ENCODE peak calls at places on chromosomes 13 and 19, in four cellular contexts. O is cardiac fibroblast, U is choroid plexus epithelial cell, N is chondrocyte. Z is an unnamed sample.

GRCh38 chr13:29923554-29924481 is 73.4 kb upstream of the UBL3 start:
- DNase-seq in O (peak), U (peak), N (no peak), Z (peak)

GRCh38 chr19:9565900-9566705 is 18.2 kb downstream of the ZNF121 start:
- DNase-seq in O (peak), U (peak), N (no peak), Z (no peak)

GRCh38 chr13:75985132-75985531 is 349.0 kb downstream of the LMO7 start:
- DNase-seq in O (no peak), U (no peak), N (no peak), Z (no peak)

GRCh38 chr19:46713781-46714522 is 3.0 kb downstream of the PRKD2 start:
- DNase-seq in O (peak), U (peak), N (no peak), Z (peak)

GRCh38 chr19:9037415-9038062 is 27.3 kb upstream of the MUC16 start:
- DNase-seq in O (no peak), U (no peak), N (no peak), Z (no peak)

GRCh38 chr19:52492201-52492960 is 35.1 kb upstream of the ZNF808 start:
- DNase-seq in O (no peak), U (no peak), N (no peak), Z (peak)

GRCh38 chr13:95067303-95067702 is 233.9 kb downstream of the ABCC4 start:
- DNase-seq in O (peak), U (no peak), N (no peak), Z (no peak)

GRCh38 chr13:101529419-101529818 is 76.9 kb downstream of the ITGBL1 start:
- DNase-seq in O (peak), U (peak), N (no peak), Z (no peak)

GRCh38 chr19:47075179-47075811 is 26.9 kb upstream of the TMEM160 start:
- DNase-seq in O (no peak), U (no peak), N (no peak), Z (no peak)

GRCh38 chr13:66513728-66514127 is 716.4 kb downstream of the PCDH9 start:
- DNase-seq in O (peak), U (peak), N (no peak), Z (no peak)

GRCh38 chr19:3722443-3723109 is 14.4 kb downstream of the TJP3 start:
- DNase-seq in O (no peak), U (no peak), N (no peak), Z (no peak)

GRCh38 chr19:6476155-6476895 is 5.3 kb downstream of the DENND1C start:
- DNase-seq in O (peak), U (peak), N (no peak), Z (peak)

GRCh38 chr13:35252536-35253205 is 223.8 kb downstream of the MAB21L1 start:
- DNase-seq in O (no peak), U (no peak), N (no peak), Z (no peak)

GRCh38 chr19:48683349-48683748 is 10.5 kb upstream of the NTN5 start:
- DNase-seq in O (peak), U (peak), N (no peak), Z (no peak)

GRCh38 chr19:36139473-36140288 is at the start of gene CAPNS1:
- DNase-seq in O (peak), U (peak), N (peak), Z (peak)

GRCh38 chr19:4066682-4067395 is at the start of gene ZBTB7A:
- DNase-seq in O (peak), U (peak), N (no peak), Z (peak)

GRCh38 chr19:46782355-46783019 is 5.9 kb downstream of the SLC1A5 start:
- DNase-seq in O (no peak), U (no peak), N (no peak), Z (no peak)

GRCh38 chr19:43779147-43779819 is 1.5 kb downstream of the KCNN4 start:
- DNase-seq in O (no peak), U (no peak), N (peak), Z (no peak)

GRCh38 chr13:42110410-42111155 is 62.1 kb downstream of the DGKH start:
- DNase-seq in O (peak), U (peak), N (no peak), Z (no peak)

GRCh38 chr13:95676100-95676774 is 702 bp upstream of the DNAJC3 start:
- DNase-seq in O (peak), U (peak), N (no peak), Z (no peak)

GRCh38 chr19:6530385-6531162 is at the start of gene TNFSF9:
- DNase-seq in O (peak), U (peak), N (peak), Z (peak)

GRCh38 chr19:15379996-15380647 is 535 bp upstream of the AKAP8 start:
- DNase-seq in O (peak), U (peak), N (peak), Z (peak)

GRCh38 chr13:113093580-113094409 is 11.8 kb upstream of the F7 start:
- DNase-seq in O (no peak), U (no peak), N (peak), Z (no peak)

GRCh38 chr13:40376867-40377266 is 289.6 kb downstream of the FOXO1 start:
- DNase-seq in O (no peak), U (peak), N (no peak), Z (no peak)

GRCh38 chr13:113145496-113145895 is 13.0 kb upstream of the PROZ start:
- DNase-seq in O (no peak), U (no peak), N (no peak), Z (no peak)

GRCh38 chr19:12785431-12786011 is 5.8 kb upstream of the JUNB start:
- DNase-seq in O (no peak), U (no peak), N (no peak), Z (no peak)

GRCh38 chr19:8336665-8337064 is 6.4 kb downstream of the KANK3 start:
- DNase-seq in O (no peak), U (no peak), N (no peak), Z (no peak)

GRCh38 chr13:43879323-43880181 is at the start of the genes CCDC122 and LACC1:
- DNase-seq in O (peak), U (peak), N (peak), Z (peak)

GRCh38 chr19:7522923-7523667 is 671 bp downstream of the MCOLN1 start:
- DNase-seq in O (peak), U (no peak), N (no peak), Z (no peak)

GRCh38 chr13:41075034-41075433 is 13.7 kb downstream of the WBP4 start:
- DNase-seq in O (peak), U (peak), N (no peak), Z (no peak)

GRCh38 chr13:112846411-112847115 is 122.5 kb upstream of the MCF2L start:
- DNase-seq in O (no peak), U (no peak), N (no peak), Z (no peak)

DNA sequence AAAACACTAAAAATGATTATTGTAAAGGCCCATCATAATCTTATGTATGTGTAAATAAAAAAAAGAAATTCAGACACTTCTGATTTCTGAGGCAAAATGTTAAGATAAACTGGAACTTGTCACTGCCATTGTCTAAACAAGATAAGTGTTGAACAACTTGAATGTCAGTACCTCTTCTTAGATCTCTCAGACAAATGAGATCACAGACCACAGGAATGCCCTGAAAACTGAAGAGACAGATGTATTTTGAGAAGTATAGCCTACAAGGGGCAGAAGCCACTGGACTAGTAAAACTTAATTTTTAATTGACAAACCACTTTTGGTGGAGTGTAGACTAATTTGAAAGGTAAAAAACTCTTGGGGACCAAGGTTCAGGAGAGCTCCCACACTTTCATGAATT is 375.5 kb upstream of the SLITRK5 start:
- DNase-seq in O (no peak), U (peak), N (no peak), Z (no peak)
- TF ChIP-seq CTCF in O (no peak), U (no peak), N (no peak), Z (no peak)

DNA sequence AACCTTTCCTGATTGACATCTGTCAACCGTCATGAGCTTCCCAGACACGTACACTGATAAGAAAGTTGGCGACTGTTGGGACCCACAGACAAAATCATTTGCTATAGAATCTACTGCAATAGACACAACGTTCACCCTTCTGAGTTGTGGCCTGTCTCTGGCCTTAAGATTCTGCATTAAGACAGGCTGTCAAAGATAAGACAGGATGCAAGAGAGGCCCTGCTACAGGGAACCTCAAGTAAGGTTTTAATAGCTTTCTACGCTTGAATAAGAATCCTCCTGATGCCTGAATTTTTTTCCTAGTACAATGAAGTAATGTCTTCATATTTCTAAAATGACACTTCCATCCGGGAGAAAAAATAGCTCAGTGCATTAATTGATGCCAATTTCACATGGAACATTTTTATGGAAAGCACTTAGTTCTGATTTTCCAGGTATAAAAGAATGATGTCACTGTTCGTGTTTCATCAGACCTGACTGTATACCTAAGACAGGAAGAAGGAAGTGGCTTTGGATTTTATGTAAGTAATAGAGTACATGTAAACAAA is 275.3 kb upstream of the GPC6 start:
- DNase-seq in O (peak), U (no peak), N (no peak), Z (no peak)
- TF ChIP-seq CTCF in O (no peak), U (no peak), N (no peak), Z (no peak)

GRCh38 chr19:14091086-14091884 is 734 bp upstream of the SAMD1 start:
- DNase-seq in O (peak), U (peak), N (no peak), Z (peak)
- TF ChIP-seq CTCF in O (peak), U (peak), N (peak), Z (peak)

DNA sequence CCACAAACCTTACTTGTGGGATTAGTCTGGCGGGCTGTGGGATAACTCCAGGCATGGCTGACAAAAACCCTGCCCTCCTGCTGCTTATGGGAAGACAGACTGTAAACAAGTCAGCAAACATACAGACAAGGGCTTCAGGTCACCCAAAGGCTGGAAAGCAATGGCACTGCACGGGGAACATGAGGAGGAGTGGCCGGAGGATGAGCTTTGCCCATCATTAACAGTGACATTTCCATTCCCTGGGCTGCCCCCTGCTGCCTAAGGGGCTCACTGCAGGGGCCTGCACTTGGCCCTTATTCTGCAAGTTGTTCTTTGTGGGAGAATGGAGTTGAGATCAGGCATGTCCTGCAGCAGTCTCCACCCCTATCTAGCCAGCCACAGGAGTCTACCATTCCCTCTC is 91.3 kb downstream of the UQCRFS1 start:
- DNase-seq in O (peak), U (no peak), N (no peak), Z (peak)
- TF ChIP-seq CTCF in O (peak), U (peak), N (peak), Z (peak)

DNA sequence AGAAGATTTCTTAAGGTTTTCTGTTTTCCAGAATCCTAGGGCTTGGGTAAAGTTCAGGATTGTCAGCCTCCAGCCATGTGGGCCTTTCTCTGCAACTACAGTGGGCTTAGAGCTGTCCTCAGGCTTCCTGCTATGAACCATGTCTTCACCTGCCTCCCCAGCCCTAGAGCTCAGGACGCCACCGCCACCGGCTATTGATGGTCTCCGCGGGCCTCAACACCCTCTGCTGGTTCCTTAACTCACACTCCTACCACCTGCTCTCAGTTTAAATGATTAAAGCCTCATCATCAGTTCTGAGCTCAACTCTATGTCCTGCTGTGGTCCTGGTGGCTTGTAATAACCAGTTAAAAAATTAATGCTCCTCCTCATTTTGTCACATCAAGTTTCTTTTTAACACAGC is 221.0 kb downstream of the EFNB2 start:
- DNase-seq in O (no peak), U (no peak), N (no peak), Z (no peak)
- TF ChIP-seq CTCF in O (no peak), U (no peak), N (no peak), Z (no peak)

GRCh38 chr19:41895745-41896580 is 13.0 kb downstream of the ARHGEF1 start:
- DNase-seq in O (no peak), U (peak), N (peak), Z (peak)
- TF ChIP-seq CTCF in O (peak), U (peak), N (peak), Z (peak)

GRCh38 chr19:40147693-40148347 is 43.4 kb upstream of the MAP3K10 start:
- DNase-seq in O (peak), U (peak), N (no peak), Z (no peak)

GRCh38 chr19:40147338-40147692 is 43.9 kb upstream of the MAP3K10 start:
- DNase-seq in O (no peak), U (peak), N (no peak), Z (no peak)

GRCh38 chr19:40154121-40154680 is 37.0 kb upstream of the MAP3K10 start:
- DNase-seq in O (no peak), U (no peak), N (peak), Z (no peak)

GRCh38 chr19:40144947-40145748 is 46.1 kb upstream of the MAP3K10 start:
- DNase-seq in O (no peak), U (no peak), N (no peak), Z (no peak)

DNA sequence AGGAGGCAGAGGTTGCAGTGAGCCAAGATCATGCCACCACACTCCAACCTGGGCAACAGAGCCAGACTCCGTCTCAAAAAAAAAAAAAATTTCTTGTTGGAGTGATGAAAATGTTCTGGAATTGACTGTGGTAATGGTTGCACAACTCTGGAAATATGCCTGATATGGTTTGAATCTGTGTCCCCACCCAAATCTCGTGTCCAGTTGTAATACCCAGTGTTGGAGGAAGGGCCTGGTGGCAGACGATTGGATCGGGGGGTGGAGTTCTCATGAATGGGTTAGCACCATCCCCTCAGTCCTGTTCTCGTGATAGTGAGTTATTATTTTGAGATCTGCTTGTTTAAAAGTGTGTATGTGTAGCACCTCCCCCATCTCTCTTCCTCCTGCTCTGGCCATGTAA is 41.1 kb upstream of the MAP3K10 start:
- DNase-seq in O (peak), U (peak), N (no peak), Z (no peak)
- TF ChIP-seq CTCF in O (no peak), U (no peak), N (no peak), Z (no peak)